ENCODE peak calls at places on chromosomes 4 and X, in eight cellular contexts. W, H, S, F, P, T, O and V are unnamed samples.

GRCh38 chr4:86401826-86402225 is 42.0 kb upstream of the MAPK10 start:
- DNase-seq in P (no peak), S (no peak), H (no peak), T (no peak), F (no peak), W (no peak), O (no peak), V (no peak)

GRCh38 chr4:109816082-109816442 is 500 bp downstream of the GAR1 start:
- DNase-seq in S (peak; percentile 1), W (peak; percentile 27), T (no peak), P (peak; percentile 14), H (no peak), F (peak; percentile 5), O (no peak), V (no peak)

GRCh38 chrX:153782324-153782723 is 1.5 kb downstream of the SRPK3 start:
- DNase-seq in P (no peak), S (no peak), O (no peak), F (no peak), H (no peak), W (no peak), T (peak; percentile 98), V (no peak)

GRCh38 chrX:50677789-50678188 is 136.2 kb downstream of the SHROOM4 start:
- DNase-seq in O (no peak), T (no peak), F (no peak), H (no peak), P (no peak), S (no peak), W (no peak), V (no peak)

GRCh38 chr4:5217411-5217810 is 166.1 kb downstream of the STK32B start:
- DNase-seq in P (no peak), T (no peak), H (no peak), O (no peak), F (no peak), W (no peak), S (no peak), V (no peak)

GRCh38 chrX:140766024-140766611 is 56.6 kb downstream of the LINC00632 start:
- DNase-seq in H (no peak), F (peak; percentile 1), P (peak; percentile 5), T (peak; percentile 7), O (peak; percentile 13), S (no peak), W (no peak), V (no peak)

GRCh38 chr4:122536001-122536400 is 79.5 kb upstream of the IL2 start:
- DNase-seq in T (no peak), H (no peak), P (no peak), S (no peak), F (no peak), W (no peak), O (no peak), V (no peak)

GRCh38 chrX:94058728-94059382 is 384.8 kb downstream of the FAM133A start:
- DNase-seq in F (no peak), H (no peak), P (no peak), W (no peak), S (no peak), O (no peak), T (peak; percentile 50), V (no peak)

GRCh38 chr4:3821580-3822229 is 55.5 kb downstream of the ADRA2C start:
- DNase-seq in W (no peak), S (no peak), H (no peak), T (no peak), P (no peak), F (no peak), O (no peak), V (no peak)

GRCh38 chr4:141255016-141255415 is 34.3 kb downstream of the ZNF330 start:
- DNase-seq in S (no peak), H (no peak), T (no peak), W (no peak), O (no peak), P (no peak), F (no peak), V (no peak)

GRCh38 chrX:40172169-40172979 is 74.6 kb upstream of the BCOR start:
- DNase-seq in F (no peak), H (no peak), T (peak; percentile 13), W (no peak), O (no peak), P (no peak), S (no peak), V (peak; percentile 82)

GRCh38 chr4:156197216-156197615 is 243.6 kb upstream of the CTSO start:
- DNase-seq in F (no peak), W (no peak), S (no peak), T (no peak), H (no peak), O (no peak), P (no peak), V (no peak)

GRCh38 chr4:126955292-126956191 is 677.2 kb upstream of the INTU start:
- DNase-seq in H (no peak), W (no peak), O (no peak), P (no peak), F (no peak), T (no peak), S (no peak), V (peak; percentile 21)

GRCh38 chr4:150258569-150258968 is 180.3 kb downstream of the DCLK2 start:
- DNase-seq in F (no peak), O (no peak), W (no peak), H (no peak), S (no peak), T (no peak), P (no peak), V (no peak)

GRCh38 chr4:69689530-69690111 is 36.6 kb upstream of the UGT2A1 start:
- DNase-seq in F (no peak), W (no peak), S (no peak), O (no peak), H (no peak), P (no peak), T (no peak), V (no peak)